ENCODE peak calls at places on chromosomes 4 and X, in six cellular contexts. Q is activated CD4-positive, alpha-beta T cell treated with anti-CD3 and anti-CD28 coated beads for 36 hours; Y is T-helper 17 cell; Z is EL; H is foreskin fibroblast; J is hepatic stellate cell. E is an unnamed sample.

GRCh38 chrX:109826954-109827708 is 94.1 kb upstream of the ACSL4 start:
- DNase-seq in J (peak; percentile 48), H (peak; percentile 76), Q (no peak), Y (no peak), Z (peak; percentile 85), E (no peak)

GRCh38 chr4:125666635-125667034 is 351.9 kb downstream of the FAT4 start:
- DNase-seq in Y (no peak), H (no peak), Z (no peak), Q (no peak), J (no peak), E (no peak)

GRCh38 chrX:153725039-153725831 is 579 bp downstream of the ABCD1 start:
- DNase-seq in Y (no peak), H (no peak), Z (no peak), J (no peak), Q (peak; percentile 49), E (no peak)

GRCh38 chrX:150406559-150406958 is 43.4 kb downstream of the MAMLD1 start:
- DNase-seq in Z (no peak), Q (no peak), J (no peak), H (no peak), Y (no peak), E (no peak)

GRCh38 chrX:121010218-121010617 is 24.7 kb upstream of the CT47A1 start:
- DNase-seq in J (no peak), Q (no peak), H (no peak), Z (no peak), Y (no peak), E (no peak)

GRCh38 chrX:124001581-124001980 is 40.1 kb downstream of the STAG2 start:
- DNase-seq in Y (no peak), H (no peak), Q (no peak), Z (no peak), J (no peak), E (no peak)

GRCh38 chr4:41155194-41155830 is 59.0 kb downstream of the APBB2 start:
- DNase-seq in H (peak; percentile 55), Y (no peak), J (peak; percentile 68), Q (no peak), Z (peak; percentile 80), E (no peak)

GRCh38 chrX:100413231-100413630 is 3.2 kb upstream of the PCDH19 start:
- DNase-seq in Y (no peak), Z (peak; percentile 39), H (peak; percentile 18), Q (peak; percentile 43), J (peak; percentile 63), E (peak; percentile 59)

GRCh38 chr4:40838742-40839141 is 89.0 kb downstream of the NSUN7 start:
- DNase-seq in Z (no peak), J (peak; percentile 15), Q (no peak), Y (no peak), H (no peak), E (no peak)

GRCh38 chr4:183362916-183363542 is 40.8 kb upstream of the CLDN24 start:
- DNase-seq in Y (no peak), Q (no peak), Z (peak; percentile 43), H (no peak), J (no peak), E (no peak)

GRCh38 chrX:154010330-154011087 is 9.2 kb downstream of the IRAK1 start:
- DNase-seq in H (peak; percentile 16), J (no peak), Z (no peak), Y (no peak), Q (no peak), E (no peak)

GRCh38 chr4:153211986-153212720 is 7.9 kb downstream of the TRIM2 start:
- DNase-seq in Y (no peak), Q (no peak), H (peak; percentile 68), J (no peak), Z (peak; percentile 46), E (no peak)

GRCh38 chrX:47623540-47624027 is 3.9 kb upstream of the SYN1 start:
- DNase-seq in J (peak; percentile 87), Q (peak; percentile 55), Y (no peak), Z (peak; percentile 72), H (peak; percentile 62), E (peak; percentile 37)

GRCh38 chr4:59973496-59973895 is 1226.6 kb upstream of the ADGRL3 start:
- DNase-seq in Q (no peak), J (no peak), Z (no peak), H (no peak), Y (no peak), E (no peak)

GRCh38 chrX:132071260-132071659 is 48.2 kb downstream of the STK26 start:
- DNase-seq in Q (no peak), Y (no peak), J (peak; percentile 6), H (no peak), Z (no peak), E (no peak)

GRCh38 chrX:50470103-50471031 is at the start of gene DGKK:
- DNase-seq in Y (no peak), Q (no peak), J (no peak), H (no peak), Z (no peak), E (peak; percentile 47)

GRCh38 chr4:102244878-102245535 is 100.3 kb downstream of the SLC39A8 start:
- DNase-seq in J (no peak), Y (no peak), H (no peak), Q (no peak), Z (no peak), E (no peak)

GRCh38 chrX:4253092-4253491 is 539.6 kb upstream of the PRKX start:
- DNase-seq in Y (no peak), H (no peak), J (no peak), Q (no peak), Z (no peak), E (no peak)